ENCODE peak calls at places on chromosomes 12 and 14, in eight cellular contexts. M is ovary; F is midbrain; N is BJ; B is amygdala; A is cardiac fibroblast; Q is iPS-NIHi11; L is activated naive CD4-positive, alpha-beta T cell treated with anti-CD3 and anti-CD28 coated beads for 36 hours. V is an unnamed sample.

GRCh38 chr12:31478898-31479297 is 112.0 kb downstream of the DENND5B start:
- DNase-seq in M (no peak), F (no peak), N (no peak), B (no peak), A (no peak), Q (no peak), L (no peak), V (no peak)

GRCh38 chr14:70171719-70172118 is 17.0 kb downstream of the SLC8A3 start:
- DNase-seq in M (no peak), F (no peak), N (no peak), B (no peak), A (no peak), Q (no peak), L (no peak), V (no peak)

GRCh38 chr12:104422441-104422840 is 34.3 kb upstream of the CHST11 start:
- DNase-seq in M (no peak), F (no peak), N (no peak), B (no peak), A (no peak), Q (no peak), L (no peak), V (no peak)

GRCh38 chr12:122992386-122992785 is 11.9 kb downstream of the ARL6IP4 start:
- DNase-seq in M (no peak), F (no peak), N (no peak), B (no peak), A (no peak), Q (no peak), L (no peak), V (no peak)

GRCh38 chr12:88141774-88142609 is at the start of the genes CEP290 and TMTC3:
- DNase-seq in M (peak), F (peak), N (peak), B (peak), A (peak), Q (peak), L (peak), V (peak)

GRCh38 chr12:3133410-3133793 is 56.2 kb downstream of the TSPAN9 start:
- DNase-seq in M (no peak), F (no peak), N (no peak), B (no peak), A (no peak), Q (no peak), L (no peak), V (no peak)

GRCh38 chr12:51924551-51925399 is 17.5 kb downstream of the ACVRL1 start:
- DNase-seq in M (no peak), F (no peak), N (no peak), B (no peak), A (no peak), Q (no peak), L (no peak), V (no peak)

GRCh38 chr14:68753696-68754095 is 39.2 kb downstream of the ZFP36L1 start:
- DNase-seq in M (no peak), F (no peak), N (no peak), B (no peak), A (peak), Q (no peak), L (no peak), V (no peak)

GRCh38 chr12:49537709-49538601 is 875 bp upstream of the KCNH3 start:
- DNase-seq in M (no peak), F (no peak), N (no peak), B (no peak), A (no peak), Q (peak), L (no peak), V (no peak)

GRCh38 chr12:5789469-5789968 is 155.5 kb downstream of the ANO2 start:
- DNase-seq in M (no peak), F (no peak), N (peak), B (no peak), A (no peak), Q (no peak), L (no peak), V (peak)

GRCh38 chr12:45973526-45973925 is 16.8 kb downstream of the SCAF11 start:
- DNase-seq in M (no peak), F (no peak), N (no peak), B (no peak), A (peak), Q (no peak), L (no peak), V (no peak)

GRCh38 chr12:121986494-121987245 is 35.0 kb upstream of the BCL7A start:
- DNase-seq in M (no peak), F (no peak), N (no peak), B (no peak), A (no peak), Q (no peak), L (no peak), V (no peak)

GRCh38 chr12:115599251-115599811 is 678.2 kb downstream of the MED13L start:
- DNase-seq in M (peak), F (no peak), N (no peak), B (no peak), A (no peak), Q (peak), L (no peak), V (no peak)

GRCh38 chr14:91555531-91555930 is 45.4 kb upstream of the PPP4R3A start:
- DNase-seq in M (no peak), F (no peak), N (no peak), B (no peak), A (no peak), Q (no peak), L (no peak), V (no peak)

GRCh38 chr14:94560291-94560665 is 964 bp upstream of the SERPINA4 start:
- DNase-seq in M (no peak), F (no peak), N (no peak), B (no peak), A (no peak), Q (no peak), L (no peak), V (no peak)

GRCh38 chr14:100673085-100673806 is 53.4 kb upstream of the DLK1 start:
- DNase-seq in M (peak), F (no peak), N (no peak), B (no peak), A (no peak), Q (peak), L (no peak), V (no peak)

GRCh38 chr14:105499256-105500035 is 8.4 kb downstream of the TEDC1 start:
- DNase-seq in M (no peak), F (peak), N (no peak), B (peak), A (no peak), Q (no peak), L (no peak), V (peak)

GRCh38 chr12:19642305-19642704 is 203.0 kb downstream of the AEBP2 start:
- DNase-seq in M (no peak), F (no peak), N (no peak), B (no peak), A (no peak), Q (no peak), L (no peak), V (no peak)

GRCh38 chr14:22370084-22370847 is 218.8 kb downstream of the DAD1 start:
- DNase-seq in M (no peak), F (peak), N (no peak), B (no peak), A (peak), Q (no peak), L (no peak), V (no peak)

GRCh38 chr12:67442347-67442841 is 173.2 kb downstream of the CAND1 start:
- DNase-seq in M (no peak), F (peak), N (no peak), B (no peak), A (no peak), Q (no peak), L (no peak), V (no peak)

GRCh38 chr12:49518914-49519573 is 19.8 kb upstream of the KCNH3 start:
- DNase-seq in M (no peak), F (no peak), N (no peak), B (no peak), A (peak), Q (no peak), L (no peak), V (no peak)

V was measured in foreskin melanocyte.